ENCODE peak calls at places on chromosomes 1 and 21, in six cellular contexts. V is right lobe of liver, Q is foreskin fibroblast, I is hepatocyte, R is neural crest cell, X is choroid plexus epithelial cell. S is an unnamed sample.

GRCh38 chr1:12174789-12175455 is 8.1 kb downstream of the TNFRSF1B start:
- DNase-seq in V (peak), Q (no peak), I (no peak), R (peak), X (peak), S (no peak)

GRCh38 chr1:161531986-161532875 is 7.9 kb downstream of the HSPA6 start:
- DNase-seq in V (no peak), Q (no peak), I (peak), R (no peak), X (peak), S (no peak)

GRCh38 chr21:16473965-16474364 is 744.2 kb downstream of the USP25 start:
- DNase-seq in V (no peak), Q (no peak), I (no peak), R (no peak), X (peak), S (no peak)

GRCh38 chr1:228913649-228914048 is 178.4 kb downstream of the RHOU start:
- DNase-seq in V (no peak), Q (no peak), I (no peak), R (peak), X (no peak), S (no peak)

GRCh38 chr21:25881524-25882376 is 147.0 kb downstream of the GABPA start:
- DNase-seq in V (peak), Q (peak), I (peak), R (peak), X (peak), S (peak)

GRCh38 chr1:3529099-3529729 is 74.7 kb downstream of the ARHGEF16 start:
- DNase-seq in V (peak), Q (no peak), I (no peak), R (no peak), X (no peak), S (no peak)

GRCh38 chr1:17919525-17920439 is 164.6 kb downstream of the ACTL8 start:
- DNase-seq in V (no peak), Q (peak), I (peak), R (peak), X (peak), S (peak)

GRCh38 chr1:44721521-44722361 is 9.2 kb downstream of the RNU5D-1 start:
- DNase-seq in V (no peak), Q (peak), I (peak), R (no peak), X (peak), S (peak)

GRCh38 chr1:107405241-107405640 is 264.4 kb downstream of the NTNG1 start:
- DNase-seq in V (no peak), Q (peak), I (no peak), R (no peak), X (peak), S (peak)

GRCh38 chr1:204366759-204367158 is 7.0 kb upstream of the PLEKHA6 start:
- DNase-seq in V (no peak), Q (no peak), I (no peak), R (no peak), X (no peak), S (peak)
- TF ChIP-seq CTCF in V (peak), Q (peak), I (peak), R (peak), X (peak), S (peak)

GRCh38 chr1:156167536-156167935 is 14.2 kb downstream of the SEMA4A start:
- DNase-seq in V (no peak), Q (no peak), I (no peak), R (no peak), X (no peak), S (no peak)

GRCh38 chr1:156177918-156178654 is 15.8 kb upstream of the SLC25A44 start:
- DNase-seq in V (no peak), Q (no peak), I (no peak), R (no peak), X (no peak), S (no peak)

GRCh38 chr1:156176610-156177210 is 17.2 kb upstream of the SLC25A44 start:
- DNase-seq in V (no peak), Q (no peak), I (no peak), R (no peak), X (no peak), S (no peak)

DNA sequence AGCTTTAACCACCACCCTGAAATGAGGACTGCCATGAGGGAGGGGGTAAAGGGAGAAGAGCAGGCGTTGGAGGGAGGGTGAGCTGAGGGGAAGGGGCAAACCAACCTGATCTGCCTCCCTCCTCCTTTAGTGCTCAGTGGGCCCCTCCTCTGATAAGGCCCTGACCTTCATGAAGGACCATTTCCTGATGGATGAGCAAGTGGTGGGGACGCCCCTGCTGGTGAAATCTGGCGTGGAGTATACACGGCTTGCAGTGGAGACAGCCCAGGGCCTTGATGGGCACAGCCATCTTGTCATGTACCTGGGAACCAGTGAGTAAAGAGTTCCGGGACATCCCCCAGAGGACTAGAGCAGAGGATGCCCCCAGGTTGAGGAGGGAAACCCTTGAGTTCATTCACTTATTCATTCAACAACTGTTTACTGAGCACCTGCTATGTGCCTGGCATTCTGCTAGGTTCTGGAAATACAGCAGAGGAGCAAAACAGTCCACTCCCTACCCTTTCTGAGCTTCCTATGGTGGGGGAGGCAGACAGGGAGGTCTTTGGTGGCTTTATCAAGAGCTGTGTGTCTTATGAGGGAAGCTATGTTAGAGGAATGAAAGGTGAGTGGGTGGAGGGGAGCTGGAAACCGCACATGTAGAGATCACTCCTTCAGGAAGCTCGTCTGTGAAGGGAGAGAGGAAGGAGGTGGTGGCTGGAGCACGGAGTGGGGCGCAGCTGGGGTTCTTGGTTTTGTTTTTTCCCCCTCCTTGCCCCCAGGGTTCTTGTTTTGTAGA is 19.5 kb downstream of the SEMA4A start:
- DNase-seq in V (no peak), Q (no peak), I (no peak), R (no peak), X (no peak), S (no peak)
- TF ChIP-seq CTCF in V (no peak), Q (no peak), I (no peak), R (no peak), X (peak), S (no peak)

GRCh38 chr1:95916616-95917015 is 682.6 kb downstream of the RWDD3 start:
- DNase-seq in V (no peak), Q (peak), I (no peak), R (no peak), X (peak), S (peak)
- TF ChIP-seq CTCF in V (peak), Q (peak), I (peak), R (peak), X (peak), S (peak)

GRCh38 chr1:169133801-169134558 is 27.5 kb downstream of the ATP1B1 start:
- DNase-seq in V (no peak), Q (no peak), I (no peak), R (no peak), X (peak), S (peak)
- TF ChIP-seq CTCF in V (peak), Q (peak), I (peak), R (no peak), X (peak), S (peak)

DNA sequence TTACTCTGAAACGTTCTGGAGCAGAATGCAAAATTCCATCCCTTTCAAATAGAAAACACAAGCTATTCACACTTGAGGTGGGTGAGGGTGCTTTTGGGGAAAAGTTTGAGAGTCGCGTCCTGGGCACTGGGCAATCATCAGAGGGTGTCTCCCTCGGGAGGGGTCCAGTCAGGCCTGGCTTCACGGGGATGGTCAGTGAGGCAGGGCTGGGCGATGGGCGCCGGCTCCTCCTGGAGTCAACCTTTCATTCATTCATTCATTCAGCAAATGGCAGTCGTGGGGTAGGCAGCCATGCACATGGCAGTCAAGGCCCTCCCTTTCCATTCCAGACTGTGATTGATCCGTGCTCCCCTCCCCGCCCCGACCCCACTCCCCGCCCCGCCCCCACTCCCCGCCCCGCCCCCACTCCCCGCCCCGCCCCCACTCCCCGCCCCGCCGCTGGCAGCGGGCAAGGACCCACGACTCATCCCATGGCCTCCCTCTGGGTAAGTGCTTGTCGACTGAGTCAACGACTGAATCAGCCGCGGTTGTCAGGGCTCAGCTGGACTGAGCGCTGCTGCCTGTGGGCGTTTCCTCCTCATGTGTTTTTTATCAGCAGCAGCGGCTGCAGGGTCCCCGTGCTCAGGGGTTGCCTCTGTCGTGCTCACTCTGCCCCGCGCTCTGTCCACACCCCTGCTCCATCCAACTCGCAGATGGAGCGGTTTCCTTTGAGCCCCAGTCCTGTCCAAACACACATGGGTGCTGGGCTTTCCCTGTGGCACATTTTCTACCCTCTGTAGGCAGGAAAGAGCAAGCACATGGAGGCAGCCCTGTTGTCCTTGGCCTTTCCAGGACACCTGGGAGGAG is 12.5 kb upstream of the SPSB1 start:
- DNase-seq in V (peak), Q (peak), I (peak), R (no peak), X (peak), S (peak)
- TF ChIP-seq CTCF in V (no peak), Q (no peak), I (no peak), R (no peak), X (no peak), S (peak)

DNA sequence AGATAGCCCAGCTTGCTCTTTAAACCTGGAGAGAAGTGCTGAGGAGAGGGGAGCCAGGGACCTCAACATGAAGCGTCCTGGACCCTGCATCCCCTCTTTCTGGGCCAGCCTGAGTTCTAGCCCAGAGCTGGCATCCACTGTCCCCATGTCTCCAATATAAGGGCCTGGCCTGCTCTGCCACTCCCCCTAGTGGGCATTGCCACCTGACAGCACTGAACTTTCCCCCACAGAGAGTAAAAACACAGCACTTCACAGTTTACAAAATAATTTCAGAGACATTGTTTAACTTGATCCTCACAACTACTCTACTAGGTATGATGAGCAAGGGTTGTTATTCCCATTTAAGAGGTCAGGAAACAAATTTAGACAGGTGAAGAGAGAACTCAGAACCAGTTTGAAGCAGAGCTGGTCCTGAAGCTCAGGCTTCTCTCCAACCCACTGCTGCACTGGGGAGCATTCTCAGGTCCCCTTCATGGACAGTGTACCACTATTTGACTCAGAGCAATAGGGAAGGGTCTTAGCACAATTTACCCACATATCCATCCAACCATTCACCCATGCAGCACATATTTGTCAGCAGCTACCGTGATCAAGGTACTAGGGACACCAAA is 151.2 kb downstream of the DMRTA2 start:
- DNase-seq in V (peak), Q (no peak), I (peak), R (no peak), X (no peak), S (peak)
- TF ChIP-seq CTCF in V (peak), Q (peak), I (peak), R (peak), X (peak), S (peak)

GRCh38 chr1:234579967-234580366 is 30.0 kb downstream of the IRF2BP2 start:
- DNase-seq in V (no peak), Q (no peak), I (no peak), R (no peak), X (peak), S (peak)
- TF ChIP-seq CTCF in V (peak), Q (no peak), I (peak), R (peak), X (peak), S (peak)

GRCh38 chr1:177343445-177343844 is 172.7 kb downstream of the BRINP2 start:
- DNase-seq in V (no peak), Q (peak), I (no peak), R (no peak), X (no peak), S (no peak)
- TF ChIP-seq CTCF in V (no peak), Q (no peak), I (no peak), R (no peak), X (no peak), S (no peak)

GRCh38 chr1:101993703-101994102 is 3.0 kb downstream of the OLFM3 start:
- DNase-seq in V (no peak), Q (no peak), I (no peak), R (no peak), X (peak), S (no peak)
- TF ChIP-seq CTCF in V (no peak), Q (no peak), I (peak), R (peak), X (no peak), S (no peak)

DNA sequence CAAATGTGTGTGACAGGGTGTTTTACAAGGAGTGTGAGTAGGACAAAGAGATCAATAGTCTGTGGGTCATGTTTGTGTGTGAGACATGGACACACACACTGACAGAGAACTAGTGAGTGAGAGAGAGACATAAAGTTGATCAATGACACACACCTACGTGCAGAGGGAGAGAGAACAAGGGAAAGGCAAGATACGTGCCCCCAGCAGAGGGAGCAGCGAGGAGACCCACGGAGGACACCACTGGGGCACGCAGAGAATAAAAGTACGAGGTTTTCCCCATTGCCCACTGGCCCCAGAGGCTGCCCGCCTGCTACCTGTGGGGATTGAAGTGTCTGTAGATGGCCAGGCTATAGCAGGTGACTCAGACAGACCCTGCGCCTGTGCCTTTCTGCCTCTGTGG is 130.2 kb upstream of the CSF3R start:
- DNase-seq in V (no peak), Q (no peak), I (no peak), R (no peak), X (no peak), S (no peak)
- TF ChIP-seq CTCF in V (no peak), Q (no peak), I (peak), R (peak), X (peak), S (no peak)